ENCODE peak calls at places on chromosomes 5 and 9, in seven cellular contexts. Y is cardiac muscle cell; R is cardiac fibroblast; X is CD4-positive, alpha-beta T cell; B is MCF 10A; J is HCT116; H is lung. A is an unnamed sample.

GRCh38 chr9:1421436-1421835 is 371.3 kb downstream of the DMRT2 start:
- DNase-seq in R (no peak), H (no peak), J (no peak), X (no peak), B (no peak), Y (no peak), A (no peak)

GRCh38 chr9:89999534-90000370 is 394.9 kb downstream of the GADD45G start:
- DNase-seq in H (peak), X (peak), Y (peak), J (no peak), B (peak), R (peak), A (no peak)

GRCh38 chr9:130383979-130384676 is 60.6 kb upstream of the ASS1 start:
- DNase-seq in Y (no peak), R (no peak), B (no peak), H (no peak), X (no peak), J (no peak), A (no peak)

GRCh38 chr9:37311938-37312730 is 110.4 kb upstream of the GRHPR start:
- DNase-seq in B (peak), R (peak), X (no peak), H (no peak), J (no peak), Y (peak), A (peak)

GRCh38 chr9:114061292-114061691 is 16.8 kb downstream of the AMBP start:
- DNase-seq in J (no peak), H (no peak), B (no peak), Y (no peak), X (no peak), R (no peak), A (no peak)

GRCh38 chr5:96734871-96735325 is 72.7 kb downstream of the CAST start:
- DNase-seq in Y (peak), R (peak), J (no peak), H (no peak), X (no peak), B (peak), A (no peak)

GRCh38 chr5:71653119-71653518 is 66.0 kb upstream of the CARTPT start:
- DNase-seq in H (no peak), Y (peak), B (no peak), J (no peak), X (no peak), R (peak), A (no peak)

GRCh38 chr9:133795049-133795448 is 56.9 kb upstream of the SARDH start:
- DNase-seq in H (no peak), J (no peak), X (no peak), R (no peak), B (no peak), Y (no peak), A (no peak)

GRCh38 chr9:91078041-91078441 is 276.4 kb downstream of the SYK start:
- DNase-seq in H (no peak), B (no peak), Y (peak), J (no peak), X (no peak), R (peak), A (no peak)

GRCh38 chr9:129954868-129955550 is 88.0 kb downstream of the FNBP1 start:
- DNase-seq in X (no peak), Y (peak), R (peak), B (no peak), H (no peak), J (no peak), A (no peak)

GRCh38 chr5:134451618-134452505 is 40.2 kb upstream of the CDKN2AIPNL start:
- DNase-seq in R (peak), X (no peak), J (no peak), H (no peak), B (peak), Y (peak), A (peak)

GRCh38 chr5:6423327-6424109 is 25.1 kb upstream of the UBE2QL1 start:
- DNase-seq in B (no peak), R (no peak), Y (no peak), J (no peak), X (no peak), H (no peak), A (no peak)

GRCh38 chr9:113652355-113653152 is 189.0 kb downstream of the RGS3 start:
- DNase-seq in B (no peak), Y (no peak), R (no peak), J (no peak), X (no peak), H (no peak), A (no peak)

GRCh38 chr9:18969095-18969494 is 63.9 kb downstream of the SAXO1 start:
- DNase-seq in B (no peak), Y (no peak), R (no peak), X (no peak), J (no peak), H (no peak), A (no peak)

GRCh38 chr5:148844433-148845279 is 18.2 kb downstream of the ADRB2 start:
- DNase-seq in Y (no peak), X (no peak), H (no peak), J (no peak), B (no peak), R (no peak), A (no peak)

DNA sequence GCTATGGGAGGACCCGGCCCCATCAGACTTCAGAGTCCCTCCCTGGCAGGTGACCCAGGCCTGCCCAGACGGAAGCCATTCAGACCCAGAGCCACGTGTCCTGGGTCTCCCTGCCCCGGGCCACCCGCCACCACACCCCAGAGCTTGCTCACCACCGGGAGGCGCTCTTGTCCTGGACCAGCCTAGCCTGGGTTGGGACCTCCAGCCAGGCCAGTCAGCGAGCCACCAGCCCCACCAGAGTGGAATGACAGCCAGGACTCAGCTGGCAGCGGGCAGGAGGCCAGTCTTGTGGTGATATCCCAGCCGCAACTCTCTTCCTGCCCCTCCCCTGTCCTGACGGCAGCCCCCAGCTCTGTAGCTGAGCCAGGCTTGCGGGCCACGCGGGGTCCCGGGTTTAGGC is 1.7 kb upstream of the PTGDS start:
- DNase-seq in B (no peak), H (no peak), J (no peak), Y (peak), R (no peak), X (no peak), A (no peak)
- TF ChIP-seq CTCF in B (peak), H (no peak), J (no peak), Y (peak), R (peak), X (peak), A (peak)

DNA sequence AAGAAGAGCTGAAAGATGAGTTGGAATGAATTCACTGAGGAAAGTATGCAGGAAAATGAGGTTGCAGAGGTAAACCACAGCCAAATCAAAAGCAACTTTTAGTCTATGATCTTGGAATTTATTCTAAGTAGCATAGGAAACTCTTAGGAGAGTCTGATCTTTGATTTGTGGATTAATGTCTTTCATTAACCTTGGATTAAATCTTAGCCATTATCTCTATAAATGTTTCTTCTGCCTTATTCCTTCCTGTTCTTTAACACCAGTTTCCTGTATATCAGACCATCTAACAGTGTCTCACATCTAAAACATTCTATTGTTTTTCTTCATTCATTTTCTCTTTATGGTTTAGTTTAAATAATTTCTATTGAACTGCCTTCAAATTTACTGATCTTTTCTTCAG is 187.2 kb upstream of the ANKRD55 start:
- DNase-seq in X (no peak), J (no peak), Y (no peak), B (no peak), H (no peak), R (no peak), A (no peak)
- TF ChIP-seq CTCF in X (no peak), J (no peak), Y (no peak), B (no peak), H (no peak), R (no peak), A (no peak)

DNA sequence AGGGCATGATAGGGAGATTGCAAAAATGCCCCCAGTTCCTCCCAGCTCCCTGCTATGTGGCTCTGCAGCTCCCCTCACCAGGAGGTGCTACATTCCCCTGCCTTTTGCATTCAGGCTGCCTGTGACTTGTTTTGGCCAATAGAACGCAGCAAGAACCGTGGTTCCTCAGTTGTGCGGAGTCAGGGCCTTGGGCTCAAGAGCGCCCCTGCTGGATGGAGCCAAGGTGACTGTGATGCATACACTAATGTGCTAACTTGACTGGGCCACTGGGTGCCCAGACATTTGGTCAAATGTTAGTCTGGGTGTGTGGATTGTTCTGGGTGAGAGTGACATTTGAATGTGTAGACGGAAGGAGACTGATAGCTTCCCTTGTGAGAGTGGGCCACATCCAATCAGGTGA is 123.3 kb upstream of the MVB12B start:
- DNase-seq in J (no peak), R (no peak), Y (no peak), H (no peak), B (no peak), X (no peak), A (no peak)
- TF ChIP-seq CTCF in J (no peak), R (no peak), Y (peak), H (no peak), B (peak), X (no peak), A (peak)

GRCh38 chr5:114782869-114783268 is 386.8 kb downstream of the TRIM36 start:
- DNase-seq in Y (peak), H (no peak), B (peak), R (no peak), X (no peak), J (no peak), A (no peak)
- TF ChIP-seq CTCF in Y (no peak), H (no peak), B (no peak), R (no peak), X (no peak), J (no peak), A (no peak)

GRCh38 chr9:134811673-134812668 is 68.6 kb upstream of the FCN2 start:
- DNase-seq in H (no peak), X (no peak), R (peak), B (no peak), Y (peak), J (no peak), A (peak)
- TF ChIP-seq CTCF in H (no peak), X (no peak), R (no peak), B (no peak), Y (no peak), J (no peak), A (peak)

GRCh38 chr5:66436721-66437120 is 159.5 kb upstream of the MAST4 start:
- DNase-seq in B (peak), X (no peak), H (no peak), J (peak), R (no peak), Y (no peak), A (no peak)
- TF ChIP-seq CTCF in B (no peak), X (no peak), H (no peak), J (no peak), R (peak), Y (peak), A (peak)

GRCh38 chr5:61306531-61307195 is 25.4 kb upstream of the ZSWIM6 start:
- DNase-seq in J (no peak), B (peak), H (no peak), R (peak), X (no peak), Y (peak), A (peak)
- TF ChIP-seq CTCF in J (no peak), B (no peak), H (no peak), R (no peak), X (no peak), Y (no peak), A (no peak)

DNA sequence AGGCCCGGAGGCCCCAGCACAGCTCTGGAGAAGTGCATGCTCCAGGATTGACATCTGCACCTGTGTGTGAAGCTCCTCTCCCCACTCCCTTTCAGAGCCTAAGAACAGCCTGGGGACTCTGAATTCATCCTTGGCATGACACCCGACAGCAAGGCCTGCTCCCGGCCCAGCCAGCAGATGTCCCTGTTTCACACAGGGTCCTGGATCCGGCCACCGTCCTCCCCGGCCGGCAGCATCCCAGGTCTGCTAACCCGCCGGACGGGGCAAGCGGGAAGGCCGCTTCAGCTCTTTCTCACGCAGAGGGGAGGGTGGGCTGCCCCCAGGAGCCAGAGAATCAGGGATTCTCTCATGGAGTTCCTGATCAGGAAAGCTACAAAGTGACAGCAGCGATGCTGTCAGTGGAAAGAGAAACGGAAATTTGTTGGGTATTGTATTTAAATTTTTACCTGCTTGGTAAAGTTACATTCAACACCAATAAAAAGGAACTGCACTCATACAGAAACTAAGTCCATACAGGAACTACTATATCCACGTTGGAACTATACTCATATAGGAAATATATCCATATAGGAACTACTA is 325.3 kb upstream of the IRX4 start:
- DNase-seq in J (no peak), R (no peak), Y (no peak), X (no peak), H (peak), B (peak), A (no peak)
- TF ChIP-seq CTCF in J (no peak), R (no peak), Y (no peak), X (no peak), H (no peak), B (peak), A (no peak)

DNA sequence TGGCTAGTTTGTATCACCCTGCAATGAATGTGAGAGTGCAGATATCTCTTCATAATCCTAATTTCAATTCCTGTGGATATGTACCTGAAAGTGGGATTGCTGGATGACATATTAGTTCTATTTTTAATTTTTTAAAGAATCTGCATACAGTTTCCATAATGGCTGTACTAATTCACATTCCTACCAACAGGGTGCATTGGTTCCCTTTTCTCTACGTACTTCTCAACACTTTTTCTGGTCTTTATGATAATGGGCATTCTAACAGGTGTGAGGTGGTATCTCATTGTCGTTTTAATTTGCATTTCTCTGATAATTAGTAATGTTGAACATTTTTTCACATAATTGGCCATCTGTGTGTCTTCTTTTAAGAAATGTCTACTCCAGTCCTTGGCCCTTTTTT is 927.5 kb downstream of the DTWD2 start:
- DNase-seq in Y (no peak), R (no peak), X (no peak), H (no peak), B (peak), J (peak), A (no peak)
- TF ChIP-seq CTCF in Y (no peak), R (no peak), X (no peak), H (no peak), B (peak), J (no peak), A (peak)

GRCh38 chr9:127770905-127771569 is 7.4 kb downstream of the SH2D3C start:
- DNase-seq in R (peak), J (peak), B (peak), H (peak), X (peak), Y (peak), A (peak)
- TF ChIP-seq CTCF in R (no peak), J (no peak), B (no peak), H (no peak), X (no peak), Y (no peak), A (no peak)